ENCODE peak calls at places on chromosomes 5 and 9, in four cellular contexts. K is activated CD4-positive, CD25-positive, alpha-beta regulatory T cell treated with anti-CD3 and anti-CD28 coated beads, Interleukin-2, amount 50 U/mL, for 72 hours; G is activated CD8-positive, alpha-beta T cell treated with anti-CD3 and anti-CD28 coated beads, Interleukin-2, amount 10 ng/mL, durations not matched to agents 7 days and 5 days; S is cerebellar nuclear complex. Y is an unnamed sample.

GRCh38 chr5:56326770-56327169 is 93.6 kb upstream of the ANKRD55 start:
- DNase-seq in K (no peak), G (no peak), S (no peak), Y (no peak)

GRCh38 chr9:90331826-90332575 is 310.6 kb downstream of the DIRAS2 start:
- DNase-seq in K (no peak), G (no peak), S (no peak), Y (peak)

GRCh38 chr9:109817846-109818472 is 38.0 kb downstream of the PALM2AKAP2 start:
- DNase-seq in K (no peak), G (peak), S (no peak), Y (peak)

GRCh38 chr5:148455055-148455675 is 71.4 kb downstream of the FBXO38 start:
- DNase-seq in K (no peak), G (no peak), S (no peak), Y (peak)

GRCh38 chr5:137753227-137753985 is 757 bp downstream of the HNRNPA0 start:
- DNase-seq in K (peak), G (peak), S (no peak), Y (peak)

GRCh38 chr5:121841900-121842299 is 9.8 kb upstream of the FTMT start:
- DNase-seq in K (no peak), G (no peak), S (no peak), Y (no peak)

GRCh38 chr9:70297141-70297540 is 38.4 kb downstream of the SMC5 start:
- DNase-seq in K (no peak), G (no peak), S (no peak), Y (no peak)

GRCh38 chr5:7852542-7852941 is 1.6 kb upstream of the CFAP90 start:
- DNase-seq in K (no peak), G (no peak), S (no peak), Y (no peak)

GRCh38 chr9:129595323-129595741 is 25.6 kb downstream of the C9orf50 start:
- DNase-seq in K (no peak), G (no peak), S (no peak), Y (peak)

GRCh38 chr9:90645721-90646120 is 3.1 kb upstream of the DIRAS2 start:
- DNase-seq in K (no peak), G (no peak), S (no peak), Y (no peak)

GRCh38 chr5:119328753-119329602 is 26.8 kb upstream of the TNFAIP8 start:
- DNase-seq in K (no peak), G (peak), S (no peak), Y (peak)